ENCODE peak calls at places on chromosomes 4 and X, in five cellular contexts. U is A549, E is mesendoderm, Q is lower lobe of right lung, B is tibial nerve. I is an unnamed sample.

GRCh38 chr4:152591876-152592275 is 56.0 kb upstream of the FBXW7 start:
- DNase-seq in B (no peak), E (no peak), Q (no peak), U (no peak), I (no peak)

GRCh38 chrX:104136241-104137019 is 20.4 kb downstream of the SLC25A53 start:
- DNase-seq in E (peak; percentile 81), U (peak; percentile 87), Q (no peak), B (peak; percentile 68), I (peak; percentile 54)

GRCh38 chr4:86497980-86498379 is 96.1 kb upstream of the PTPN13 start:
- DNase-seq in Q (no peak), E (no peak), U (no peak), B (no peak), I (peak; percentile 53)

GRCh38 chr4:165384608-165385007 is 5.8 kb downstream of the CPE start:
- DNase-seq in Q (no peak), U (no peak), B (no peak), E (peak; percentile 58), I (no peak)

GRCh38 chr4:95546236-95546635 is 2.5 kb downstream of the UNC5C start:
- DNase-seq in E (peak; percentile 86), Q (no peak), B (no peak), U (no peak), I (no peak)

GRCh38 chrX:152989292-152989658 is 4.6 kb downstream of the PNMA5 start:
- DNase-seq in B (no peak), E (peak; percentile 1), Q (no peak), U (no peak), I (no peak)

GRCh38 chr4:41692717-41693345 is 55.7 kb downstream of the PHOX2B start:
- DNase-seq in B (peak; percentile 24), Q (peak; percentile 48), E (peak; percentile 75), U (peak; percentile 61), I (peak; percentile 54)

GRCh38 chr4:40238700-40239548 is 42.1 kb downstream of the RHOH start:
- DNase-seq in E (peak; percentile 81), U (peak; percentile 56), B (no peak), Q (no peak), I (no peak)

GRCh38 chr4:108783666-108784463 is 21.0 kb upstream of the ETNPPL start:
- DNase-seq in U (peak; percentile 14), B (no peak), E (no peak), Q (no peak), I (no peak)

GRCh38 chr4:53512608-53513007 is 78.7 kb downstream of the LNX1 start:
- DNase-seq in E (no peak), B (no peak), Q (no peak), U (no peak), I (no peak)

GRCh38 chrX:15404712-15405111 is 20.5 kb upstream of the VEGFD start:
- DNase-seq in U (no peak), E (peak; percentile 0), Q (no peak), B (peak; percentile 41), I (no peak)

GRCh38 chr4:117481742-117482141 is 396.4 kb upstream of the TRAM1L1 start:
- DNase-seq in E (no peak), U (no peak), Q (no peak), B (no peak), I (no peak)

GRCh38 chr4:151921811-151922210 is 161.0 kb upstream of the GATB start:
- DNase-seq in B (no peak), E (no peak), U (no peak), Q (no peak), I (no peak)

GRCh38 chrX:79081895-79082512 is 62.5 kb upstream of the GPR174 start:
- DNase-seq in Q (no peak), U (peak; percentile 22), B (peak; percentile 23), E (peak; percentile 23), I (no peak)

GRCh38 chr4:110616162-110617062 is 6.5 kb downstream of the PITX2 start:
- DNase-seq in U (no peak), B (no peak), E (no peak), Q (no peak), I (no peak)

GRCh38 chr4:673349-674091 is 556 bp downstream of the ATP5ME start:
- DNase-seq in B (peak; percentile 14), Q (peak; percentile 81), U (no peak), E (no peak), I (peak; percentile 69)

GRCh38 chr4:84708406-84709135 is 125.6 kb downstream of the CDS1 start:
- DNase-seq in Q (no peak), U (no peak), B (no peak), E (no peak), I (no peak)

GRCh38 chrX:83658731-83659130 is 150.6 kb downstream of the POU3F4 start:
- DNase-seq in U (peak; percentile 0), E (peak; percentile 21), Q (no peak), B (no peak), I (no peak)

GRCh38 chr4:177308125-177308524 is 1.5 kb upstream of the NEIL3 start:
- DNase-seq in E (no peak), B (no peak), Q (no peak), U (peak; percentile 81), I (no peak)

GRCh38 chr4:136036744-136037143 is 1495.5 kb downstream of the PCDH18 start:
- DNase-seq in U (peak; percentile 49), Q (no peak), E (peak; percentile 40), B (no peak), I (no peak)

GRCh38 chrX:22666441-22666840 is 333.3 kb upstream of the DDX53 start:
- DNase-seq in E (peak; percentile 76), U (peak; percentile 40), Q (no peak), B (no peak), I (peak; percentile 16)

GRCh38 chr4:139857021-139857420 is 191.4 kb downstream of the MGST2 start:
- DNase-seq in B (no peak), E (peak; percentile 63), U (no peak), Q (no peak), I (no peak)

GRCh38 chrX:129957241-129958099 is 25.0 kb upstream of the BCORL1 start:
- DNase-seq in B (peak; percentile 32), U (peak; percentile 73), Q (peak; percentile 86), E (peak; percentile 90), I (peak; percentile 23)
- H3K27ac ChIP-seq in B (peak overlapping the region; percentile 80), U (peak overlapping the region; percentile 86), Q (peak overlapping the region; percentile 68), E (no peak overlapping the region), I (peak overlapping the region; percentile 35)

DNA sequence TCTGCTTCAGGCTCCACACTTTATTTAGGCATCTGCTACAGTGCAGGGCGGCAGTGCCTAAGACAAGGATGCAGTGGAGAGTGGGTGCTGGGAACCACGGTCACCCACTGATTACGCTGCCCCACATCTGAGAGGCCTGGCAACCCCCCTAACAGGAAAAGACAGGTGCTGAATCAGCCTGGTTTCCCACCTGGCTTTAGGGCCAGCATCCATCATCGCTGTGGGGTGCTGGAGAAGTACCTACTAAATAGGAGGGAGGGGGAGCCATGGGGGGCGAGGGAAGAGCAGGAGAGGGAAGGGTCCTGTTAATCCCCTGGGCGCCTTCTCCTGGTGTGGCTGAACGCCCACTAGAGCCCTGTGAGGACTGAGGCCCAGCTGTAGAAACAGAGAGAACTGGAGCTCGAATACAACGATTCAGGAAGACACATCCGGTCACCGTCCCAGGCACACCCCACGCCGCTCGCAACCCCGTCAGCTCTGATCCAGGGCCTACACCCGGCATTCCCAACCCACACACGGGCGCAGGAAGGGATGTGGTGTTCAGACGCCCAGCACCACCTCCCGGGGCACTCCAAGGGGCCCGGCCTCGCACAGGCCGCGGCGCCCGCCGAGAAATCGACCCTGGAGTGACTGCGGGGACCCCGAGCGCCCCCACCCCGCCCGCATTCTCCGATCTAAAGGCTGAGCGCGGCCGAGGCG is 554 bp downstream of the DCTD start:
- DNase-seq in E (peak; percentile 61), B (peak; percentile 47), U (peak; percentile 47), Q (peak; percentile 78), I (no peak)
- H3K27ac ChIP-seq in E (peak overlapping the region; percentile 82), B (peak overlapping the region; percentile 93), U (peak overlapping the region; percentile 93), Q (peak overlapping the region; percentile 97), I (peak overlapping the region; percentile 68)

GRCh38 chr4:153940916-153941315 is 152.0 kb upstream of the SFRP2 start:
- DNase-seq in Q (no peak), U (no peak), B (no peak), E (no peak), I (no peak)
- H3K27ac ChIP-seq in Q (no peak overlapping the region), U (no peak overlapping the region), B (no peak overlapping the region), E (no peak overlapping the region), I (no peak overlapping the region)

GRCh38 chrX:110432066-110432465 is 73.4 kb downstream of the RTL9 start:
- DNase-seq in E (no peak), Q (no peak), B (no peak), U (no peak), I (no peak)

GRCh38 chrX:110430293-110431076 is 71.8 kb downstream of the RTL9 start:
- DNase-seq in U (no peak), B (no peak), Q (no peak), E (no peak), I (no peak)

GRCh38 chrX:110436497-110436896 is 77.8 kb downstream of the RTL9 start:
- DNase-seq in B (no peak), U (no peak), E (no peak), Q (no peak), I (no peak)

GRCh38 chrX:110435191-110435590 is 76.5 kb downstream of the RTL9 start:
- DNase-seq in E (no peak), B (no peak), U (no peak), Q (no peak), I (no peak)

GRCh38 chrX:110432831-110433230 is 74.2 kb downstream of the RTL9 start:
- DNase-seq in E (no peak), B (no peak), U (no peak), Q (no peak), I (no peak)
- H3K27ac ChIP-seq in E (no peak overlapping the region), B (no peak overlapping the region), U (no peak overlapping the region), Q (no peak overlapping the region), I (no peak overlapping the region)

GRCh38 chr4:184335520-184335919 is 117.8 kb upstream of the ENPP6 start:
- DNase-seq in E (no peak), B (no peak), Q (no peak), U (no peak), I (no peak)
- H3K27ac ChIP-seq in E (no peak overlapping the region), B (no peak overlapping the region), Q (no peak overlapping the region), U (no peak overlapping the region), I (no peak overlapping the region)

GRCh38 chr4:142713282-142714030 is 132.6 kb downstream of the INPP4B start:
- DNase-seq in U (no peak), E (no peak), Q (no peak), B (no peak), I (no peak)
- H3K27ac ChIP-seq in U (no peak overlapping the region), E (no peak overlapping the region), Q (no peak overlapping the region), B (no peak overlapping the region), I (no peak overlapping the region)

DNA sequence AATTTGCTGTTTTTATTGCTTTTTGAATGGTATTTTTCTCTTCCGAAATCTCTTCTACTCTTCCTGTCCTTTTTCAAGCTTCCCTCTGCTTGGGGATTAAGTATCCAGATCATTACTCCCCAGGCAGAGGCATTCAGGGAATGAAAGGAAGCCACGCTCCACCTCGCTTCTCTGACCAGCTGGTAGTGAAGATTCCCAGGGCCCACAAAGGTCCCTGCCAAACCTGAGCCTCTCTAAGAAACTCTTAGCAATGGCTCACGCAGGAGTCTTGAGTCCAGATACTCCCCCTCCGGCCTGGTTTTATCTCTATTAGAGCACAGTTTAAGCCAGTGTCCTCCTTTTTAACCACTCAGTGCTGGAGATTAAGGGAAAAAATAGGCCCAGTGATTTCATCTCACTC is 51.4 kb upstream of the SOD3 start:
- DNase-seq in E (peak; percentile 75), B (no peak), Q (no peak), U (no peak), I (no peak)
- H3K27ac ChIP-seq in E (no peak overlapping the region), B (no peak overlapping the region), Q (no peak overlapping the region), U (no peak overlapping the region), I (no peak overlapping the region)

GRCh38 chr4:119233750-119234149 is 21.2 kb downstream of the USP53 start:
- DNase-seq in Q (no peak), U (no peak), B (no peak), E (no peak), I (no peak)
- H3K27ac ChIP-seq in Q (no peak overlapping the region), U (no peak overlapping the region), B (peak overlapping the region; percentile 38), E (no peak overlapping the region), I (no peak overlapping the region)

I was measured in substantia nigra.